ENCODE peak calls at places on chromosome 13, in five cellular contexts. U, A, V, Z and L are unnamed samples.

GRCh38 chr13:71355010-71355409 is 512.0 kb downstream of the DACH1 start:
- DNase-seq in U (no peak), A (no peak), V (no peak), Z (no peak), L (no peak)

GRCh38 chr13:72788831-72789230 is 6.9 kb downstream of the PIBF1 start:
- DNase-seq in U (no peak), A (no peak), V (no peak), Z (no peak), L (no peak)

GRCh38 chr13:25890671-25891212 is 161.1 kb downstream of the SHISA2 start:
- DNase-seq in U (no peak), A (no peak), V (no peak), Z (no peak), L (no peak)

GRCh38 chr13:40377783-40378182 is 288.7 kb downstream of the FOXO1 start:
- DNase-seq in U (peak; percentile 31), A (no peak), V (no peak), Z (no peak), L (no peak)

GRCh38 chr13:112244495-112245177 is 131.5 kb upstream of the SPACA7 start:
- DNase-seq in U (no peak), A (no peak), V (no peak), Z (peak; percentile 32), L (no peak)

GRCh38 chr13:106997219-106997618 is 429.3 kb upstream of the ARGLU1 start:
- DNase-seq in U (no peak), A (no peak), V (no peak), Z (no peak), L (no peak)

GRCh38 chr13:98265669-98266551 is 88.8 kb upstream of the RNF113B start:
- DNase-seq in U (peak; percentile 74), A (peak; percentile 65), V (no peak), Z (no peak), L (no peak)

GRCh38 chr13:113118328-113119021 is 4.1 kb upstream of the F10 start:
- DNase-seq in U (no peak), A (no peak), V (peak; percentile 17), Z (peak; percentile 41), L (no peak)

GRCh38 chr13:78147905-78148304 is 229.3 kb upstream of the EDNRB start:
- DNase-seq in U (no peak), A (no peak), V (no peak), Z (no peak), L (no peak)

GRCh38 chr13:40595693-40596092 is 70.7 kb downstream of the FOXO1 start:
- DNase-seq in U (no peak), A (no peak), V (no peak), Z (no peak), L (no peak)

GRCh38 chr13:107585466-107585865 is 629.9 kb downstream of the LIG4 start:
- DNase-seq in U (no peak), A (no peak), V (no peak), Z (no peak), L (no peak)

GRCh38 chr13:44331912-44332840 is 41.4 kb upstream of the SERP2 start:
- DNase-seq in U (peak; percentile 38), A (no peak), V (peak; percentile 80), Z (no peak), L (no peak)

GRCh38 chr13:41611385-41611784 is 154.0 kb downstream of the RGCC start:
- DNase-seq in U (no peak), A (no peak), V (no peak), Z (no peak), L (no peak)

GRCh38 chr13:31722684-31723083 is 16.6 kb upstream of the RXFP2 start:
- DNase-seq in U (no peak), A (no peak), V (no peak), Z (no peak), L (no peak)

GRCh38 chr13:50509771-50510441 is 333.6 kb downstream of the DLEU7 start:
- DNase-seq in U (no peak), A (no peak), V (no peak), Z (no peak), L (no peak)

GRCh38 chr13:99361197-99361596 is 54.0 kb upstream of the GPR183 start:
- DNase-seq in U (no peak), A (no peak), V (no peak), Z (no peak), L (no peak)

GRCh38 chr13:24675806-24676570 is 4.2 kb upstream of the ATP12A start:
- DNase-seq in U (no peak), A (no peak), V (no peak), Z (no peak), L (no peak)

GRCh38 chr13:25421602-25422001 is 49.8 kb downstream of the ATP8A2 start:
- DNase-seq in U (no peak), A (no peak), V (no peak), Z (no peak), L (no peak)

GRCh38 chr13:88932950-88933349 is 1261.8 kb downstream of the SLITRK5 start:
- DNase-seq in U (no peak), A (no peak), V (no peak), Z (no peak), L (no peak)

GRCh38 chr13:114039471-114040141 is 65.7 kb upstream of the C13orf46 start:
- DNase-seq in U (no peak), A (no peak), V (no peak), Z (no peak), L (no peak)

GRCh38 chr13:44842158-44842557 is 147.1 kb downstream of the NUFIP1 start:
- DNase-seq in U (no peak), A (no peak), V (no peak), Z (no peak), L (no peak)

GRCh38 chr13:47237571-47237970 is 340.7 kb upstream of the HTR2A start:
- DNase-seq in U (no peak), A (no peak), V (no peak), Z (no peak), L (no peak)

GRCh38 chr13:26722321-26722720 is 38.3 kb downstream of the GPR12 start:
- DNase-seq in U (no peak), A (no peak), V (no peak), Z (no peak), L (no peak)